ENCODE peak calls at places on chromosomes 4 and X, in nine cellular contexts. Z is glutamatergic neuron, J is foreskin keratinocyte, H is GM10248, W is choroid plexus epithelial cell, K is mesothelial cell of epicardium, T is natural killer cell, U is stomach, X is MCF 10A. Y is an unnamed sample.

GRCh38 chr4:147683172-147683571 is 791 bp downstream of the PRMT9 start:
- DNase-seq in Z (no peak), J (no peak), H (peak; percentile 27), W (peak; percentile 52), K (no peak), T (peak; percentile 18), U (no peak), X (peak; percentile 33), Y (peak; percentile 61)

GRCh38 chr4:18689308-18689915 is 667.9 kb upstream of the LCORL start:
- DNase-seq in Z (peak; percentile 46), J (peak; percentile 9), H (peak; percentile 27), W (peak; percentile 86), K (peak; percentile 37), T (no peak), U (peak; percentile 55), X (peak; percentile 73), Y (no peak)

GRCh38 chrX:38654302-38654701 is 93.0 kb downstream of the TSPAN7 start:
- DNase-seq in Z (no peak), J (no peak), H (no peak), W (peak; percentile 63), K (no peak), T (no peak), U (no peak), X (peak; percentile 54), Y (no peak)

GRCh38 chr4:83771113-83771705 is 235.3 kb downstream of the GPAT3 start:
- DNase-seq in Z (peak; percentile 54), J (no peak), H (peak; percentile 14), W (peak; percentile 82), K (no peak), T (no peak), U (peak; percentile 45), X (peak; percentile 71), Y (no peak)

GRCh38 chr4:21753084-21753760 is 195.3 kb downstream of the KCNIP4 start:
- DNase-seq in Z (no peak), J (no peak), H (no peak), W (peak; percentile 59), K (no peak), T (no peak), U (no peak), X (no peak), Y (no peak)

GRCh38 chrX:4263005-4263404 is 549.6 kb upstream of the PRKX start:
- DNase-seq in Z (no peak), J (no peak), H (no peak), W (no peak), K (no peak), T (no peak), U (no peak), X (no peak), Y (no peak)

GRCh38 chr4:153620352-153620751 is 63.7 kb upstream of the TLR2 start:
- DNase-seq in Z (no peak), J (no peak), H (no peak), W (peak; percentile 31), K (no peak), T (no peak), U (no peak), X (no peak), Y (no peak)

GRCh38 chrX:123153846-123154335 is 30.2 kb upstream of the GRIA3 start:
- DNase-seq in Z (no peak), J (no peak), H (no peak), W (no peak), K (no peak), T (no peak), U (no peak), X (peak; percentile 48), Y (no peak)

GRCh38 chr4:9808077-9808476 is 26.6 kb downstream of the DRD5 start:
- DNase-seq in Z (no peak), J (no peak), H (no peak), W (no peak), K (no peak), T (no peak), U (no peak), X (no peak), Y (no peak)

GRCh38 chr4:9800878-9801277 is 19.4 kb downstream of the DRD5 start:
- DNase-seq in Z (no peak), J (no peak), H (no peak), W (no peak), K (no peak), T (no peak), U (no peak), X (no peak), Y (no peak)

GRCh38 chr4:9804918-9805317 is 23.5 kb downstream of the DRD5 start:
- DNase-seq in Z (no peak), J (no peak), H (no peak), W (peak; percentile 12), K (no peak), T (no peak), U (no peak), X (no peak), Y (no peak)
- TF ChIP-seq CTCF in Z (no peak), J (no peak), H (no peak), W (no peak), K (no peak), T (no peak), U (no peak), X (no peak), Y (no peak)

GRCh38 chrX:120301960-120302359 is 9.3 kb downstream of the TMEM255A start:
- DNase-seq in Z (no peak), J (no peak), H (no peak), W (no peak), K (no peak), T (no peak), U (no peak), X (no peak), Y (no peak)

GRCh38 chrX:120301497-120301896 is 9.8 kb downstream of the TMEM255A start:
- DNase-seq in Z (no peak), J (no peak), H (no peak), W (no peak), K (no peak), T (no peak), U (no peak), X (no peak), Y (no peak)

GRCh38 chrX:120297923-120298322 is 13.3 kb downstream of the TMEM255A start:
- DNase-seq in Z (no peak), J (no peak), H (no peak), W (no peak), K (no peak), T (no peak), U (no peak), X (no peak), Y (no peak)

GRCh38 chrX:120302434-120302833 is 8.8 kb downstream of the TMEM255A start:
- DNase-seq in Z (no peak), J (no peak), H (peak; percentile 27), W (peak; percentile 41), K (no peak), T (peak; percentile 51), U (no peak), X (peak; percentile 3), Y (peak; percentile 78)

DNA sequence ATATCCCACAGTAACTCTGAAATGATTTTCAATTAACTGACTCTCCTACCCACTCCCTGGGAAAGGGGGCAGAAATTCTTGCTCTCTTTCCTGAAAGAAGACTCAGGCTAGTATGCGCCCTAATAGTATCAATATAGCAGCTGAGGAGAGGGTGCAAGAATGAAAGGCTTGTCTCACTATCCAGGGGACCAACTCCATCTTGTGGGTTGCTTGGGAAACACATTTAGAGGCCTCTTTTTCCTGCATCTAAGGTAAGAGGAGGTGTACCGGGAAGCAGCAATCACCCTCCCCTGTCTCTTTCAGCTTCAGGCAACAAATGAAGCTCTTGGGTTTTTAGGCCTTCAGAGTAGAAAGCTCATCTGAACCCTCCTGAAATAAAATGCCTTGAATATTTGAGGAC is 11.3 kb downstream of the TMEM255A start:
- DNase-seq in Z (no peak), J (no peak), H (no peak), W (no peak), K (no peak), T (no peak), U (no peak), X (peak; percentile 48), Y (no peak)
- TF ChIP-seq CTCF in Z (no peak), J (peak; percentile 57), H (no peak), W (peak; percentile 25), K (no peak), T (no peak), U (no peak), X (no peak), Y (no peak)

GRCh38 chr4:112854420-112854819 is 195.0 kb upstream of the ANK2 start:
- DNase-seq in Z (no peak), J (no peak), H (no peak), W (no peak), K (no peak), T (no peak), U (no peak), X (no peak), Y (no peak)

GRCh38 chr4:112852586-112852985 is 196.9 kb upstream of the ANK2 start:
- DNase-seq in Z (no peak), J (no peak), H (no peak), W (no peak), K (no peak), T (no peak), U (no peak), X (no peak), Y (no peak)

GRCh38 chr4:112855058-112855457 is 194.4 kb upstream of the ANK2 start:
- DNase-seq in Z (no peak), J (no peak), H (no peak), W (peak; percentile 6), K (no peak), T (no peak), U (no peak), X (no peak), Y (no peak)

GRCh38 chr4:112857461-112857860 is 192.0 kb upstream of the ANK2 start:
- DNase-seq in Z (no peak), J (peak; percentile 95), H (no peak), W (peak; percentile 76), K (no peak), T (no peak), U (no peak), X (peak; percentile 81), Y (no peak)

DNA sequence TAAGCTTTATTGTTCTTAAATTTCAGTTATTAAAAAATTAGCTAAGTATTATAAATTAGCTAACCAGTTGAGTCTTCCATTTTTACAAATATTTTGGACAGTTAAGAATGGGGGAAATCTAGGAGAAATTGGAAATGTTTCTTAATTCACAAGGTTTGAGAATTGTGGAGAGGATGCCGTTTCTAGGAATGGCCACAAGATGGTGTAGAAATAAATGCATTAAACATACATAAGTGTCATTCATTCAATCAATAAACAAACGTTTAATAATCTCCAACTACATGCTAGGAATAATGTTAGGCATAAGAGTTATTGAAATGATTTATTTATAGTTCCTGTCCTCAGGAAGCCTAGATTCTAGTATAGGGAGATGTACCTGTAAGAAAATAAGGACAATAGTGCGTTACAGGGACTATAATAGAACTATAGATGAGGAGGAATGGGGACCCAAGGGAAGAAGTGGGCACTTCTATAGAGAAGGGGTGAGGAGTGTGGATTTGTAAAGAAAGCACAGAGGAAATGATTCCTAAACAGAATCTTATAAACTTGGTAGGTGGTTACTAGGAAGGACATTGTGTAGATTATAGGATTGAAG is 195.7 kb upstream of the ANK2 start:
- DNase-seq in Z (no peak), J (no peak), H (no peak), W (peak; percentile 15), K (no peak), T (no peak), U (no peak), X (peak; percentile 37), Y (no peak)
- TF ChIP-seq CTCF in Z (peak; percentile 47), J (peak; percentile 65), H (peak; percentile 34), W (peak; percentile 43), K (peak; percentile 45), T (no peak), U (no peak), X (peak; percentile 52), Y (no peak)

GRCh38 chr4:108110450-108110849 is 58.3 kb downstream of the LEF1 start:
- DNase-seq in Z (no peak), J (no peak), H (no peak), W (no peak), K (no peak), T (no peak), U (no peak), X (no peak), Y (no peak)

GRCh38 chr4:108109997-108110416 is 58.7 kb downstream of the LEF1 start:
- DNase-seq in Z (no peak), J (no peak), H (peak; percentile 30), W (no peak), K (no peak), T (no peak), U (no peak), X (no peak), Y (no peak)

GRCh38 chr4:108107729-108108382 is 60.9 kb downstream of the LEF1 start:
- DNase-seq in Z (no peak), J (no peak), H (no peak), W (no peak), K (no peak), T (no peak), U (no peak), X (no peak), Y (no peak)

GRCh38 chr4:108107116-108107515 is 61.6 kb downstream of the LEF1 start:
- DNase-seq in Z (no peak), J (no peak), H (no peak), W (no peak), K (no peak), T (no peak), U (no peak), X (no peak), Y (no peak)

DNA sequence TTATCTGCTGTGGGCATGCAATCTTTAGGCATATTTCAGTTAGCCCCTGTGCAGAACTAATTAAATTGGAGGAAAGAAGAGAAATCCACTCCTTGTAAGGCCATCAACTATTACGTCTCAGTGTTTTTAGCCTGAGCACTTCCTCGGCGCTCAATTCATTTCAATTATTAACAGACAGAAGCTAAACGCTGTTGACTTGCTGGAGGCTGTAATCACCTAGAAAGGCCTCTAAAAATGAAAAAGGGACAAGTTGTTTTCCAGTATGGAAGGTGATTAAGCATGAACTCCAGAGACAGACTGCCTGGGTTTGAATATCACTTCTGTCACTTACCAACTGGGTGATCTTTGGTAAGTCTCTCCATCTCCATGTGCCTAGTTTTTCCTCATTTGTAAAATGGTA is 59.6 kb downstream of the LEF1 start:
- DNase-seq in Z (no peak), J (no peak), H (no peak), W (no peak), K (no peak), T (no peak), U (no peak), X (no peak), Y (no peak)
- TF ChIP-seq CTCF in Z (no peak), J (no peak), H (no peak), W (no peak), K (no peak), T (no peak), U (no peak), X (no peak), Y (no peak)